ENCODE peak calls at places on chromosomes 7 and 10, in six cellular contexts. E is heart right ventricle; B is AG10803; K is HFF-Myc; T is CD8-positive, alpha-beta T cell; V is dorsolateral prefrontal cortex. S is an unnamed sample.

GRCh38 chr7:26658080-26658697 is 206.2 kb downstream of the SKAP2 start:
- DNase-seq in E (no peak), B (no peak), K (no peak), T (no peak), V (no peak), S (no peak)

GRCh38 chr10:43703286-43703685 is 54.6 kb upstream of the ZNF32 start:
- DNase-seq in E (no peak), B (no peak), K (no peak), T (no peak), V (no peak), S (no peak)

GRCh38 chr7:71637578-71637977 is 505.6 kb downstream of the GALNT17 start:
- DNase-seq in E (no peak), B (peak; percentile 67), K (no peak), T (no peak), V (no peak), S (no peak)

GRCh38 chr10:58641708-58642107 is 129.0 kb downstream of the BICC1 start:
- DNase-seq in E (no peak), B (peak; percentile 95), K (no peak), T (no peak), V (no peak), S (peak; percentile 75)

GRCh38 chr7:16645593-16646426 is at the start of the genes ANKMY2 and BZW2:
- DNase-seq in E (peak; percentile 95), B (peak; percentile 97), K (peak; percentile 86), T (peak; percentile 84), V (peak; percentile 96), S (peak; percentile 97)

GRCh38 chr10:13152286-13152685 is 9.1 kb upstream of the MCM10 start:
- DNase-seq in E (no peak), B (no peak), K (no peak), T (no peak), V (no peak), S (no peak)

GRCh38 chr10:101779544-101780186 is 3.6 kb downstream of the NPM3 start:
- DNase-seq in E (peak; percentile 81), B (peak; percentile 44), K (no peak), T (peak; percentile 65), V (peak; percentile 83), S (peak; percentile 27)

GRCh38 chr7:45112648-45113047 is 1.2 kb upstream of the TBRG4 start:
- DNase-seq in E (no peak), B (peak; percentile 29), K (no peak), T (no peak), V (no peak), S (peak; percentile 18)

GRCh38 chr7:31111109-31111451 is 59.0 kb downstream of the ADCYAP1R1 start:
- DNase-seq in E (no peak), B (no peak), K (no peak), T (no peak), V (no peak), S (no peak)

GRCh38 chr10:84196083-84196482 is 1.7 kb downstream of the CDHR1 start:
- DNase-seq in E (no peak), B (no peak), K (no peak), T (no peak), V (no peak), S (no peak)

GRCh38 chr10:91975438-91975837 is 51.9 kb downstream of the BTAF1 start:
- DNase-seq in E (no peak), B (no peak), K (no peak), T (no peak), V (no peak), S (no peak)

GRCh38 chr10:11351801-11352200 is 259.6 kb downstream of the USP6NL start:
- DNase-seq in E (no peak), B (no peak), K (no peak), T (no peak), V (no peak), S (no peak)

GRCh38 chr7:41617987-41618386 is 84.9 kb downstream of the INHBA start:
- DNase-seq in E (no peak), B (no peak), K (no peak), T (no peak), V (no peak), S (no peak)

GRCh38 chr10:70761031-70761601 is 24.1 kb downstream of the TBATA start:
- DNase-seq in E (no peak), B (peak; percentile 25), K (no peak), T (no peak), V (no peak), S (peak; percentile 27)

GRCh38 chr7:139108256-139109187 is 998 bp downstream of the ZC3HAV1 start:
- DNase-seq in E (peak; percentile 13), B (peak; percentile 17), K (no peak), T (no peak), V (no peak), S (no peak)

GRCh38 chr10:63700209-63700934 is 179.2 kb downstream of the REEP3 start:
- DNase-seq in E (no peak), B (peak; percentile 98), K (peak; percentile 59), T (no peak), V (no peak), S (peak; percentile 96)

GRCh38 chr7:125834421-125834820 is 904.8 kb upstream of the POT1 start:
- DNase-seq in E (no peak), B (no peak), K (no peak), T (no peak), V (no peak), S (no peak)

GRCh38 chr7:80883188-80884025 is 35.4 kb downstream of the SEMA3C start:
- DNase-seq in E (no peak), B (peak; percentile 100), K (peak; percentile 98), T (no peak), V (no peak), S (peak; percentile 100)

GRCh38 chr7:73738612-73739386 is at the start of gene ABHD11:
- DNase-seq in E (peak; percentile 97), B (peak; percentile 95), K (peak; percentile 84), T (peak; percentile 99), V (peak; percentile 98), S (peak; percentile 91)

DNA sequence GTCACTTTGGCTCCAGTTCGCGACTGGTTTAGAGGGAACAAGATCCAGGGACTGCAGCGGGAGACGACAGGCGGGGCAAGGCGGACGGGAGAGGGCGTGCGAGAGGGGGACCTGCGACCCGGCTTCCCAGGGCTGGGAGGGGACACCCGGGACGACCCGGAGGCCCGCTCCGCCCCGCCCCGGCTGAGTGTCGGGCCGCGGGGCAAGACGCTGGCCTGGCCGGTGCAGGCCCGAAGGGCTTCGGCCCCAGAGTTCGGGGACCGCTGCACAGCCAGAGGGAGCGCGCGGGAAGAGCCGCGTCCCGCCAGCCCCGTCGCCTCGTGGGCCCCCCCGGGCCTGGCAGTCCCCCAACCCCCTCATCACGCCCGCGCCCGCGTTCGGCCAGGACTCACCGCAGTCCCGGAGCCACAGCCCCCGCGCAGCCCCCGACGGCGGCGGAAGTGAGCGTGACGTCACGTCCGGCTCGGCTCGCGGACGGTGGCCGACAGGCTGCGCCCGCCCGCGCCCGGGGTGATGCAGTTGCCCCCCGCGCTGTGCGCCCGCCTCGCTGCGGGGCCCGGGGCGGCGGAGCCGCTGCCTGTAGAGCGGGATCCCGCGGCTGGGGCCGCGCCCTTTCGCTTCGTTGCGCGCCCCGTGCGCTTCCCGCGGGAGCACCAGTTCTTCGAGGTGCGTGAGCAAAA is at the start of the genes TUBGCP2 and ZNF511:
- DNase-seq in E (peak; percentile 88), B (peak; percentile 84), K (no peak), T (peak; percentile 82), V (peak; percentile 95), S (peak; percentile 72)
- TF ChIP-seq CTCF in E (no peak), B (peak; percentile 14), K (peak; percentile 8), T (no peak), V (no peak), S (no peak)

GRCh38 chr10:48523820-48524758 is 80.8 kb downstream of the ARHGAP22 start:
- DNase-seq in E (no peak), B (peak; percentile 26), K (no peak), T (no peak), V (no peak), S (no peak)
- TF ChIP-seq CTCF in E (peak; percentile 68), B (no peak), K (peak; percentile 67), T (no peak), V (peak; percentile 12), S (peak; percentile 87)

GRCh38 chr7:155000795-155001194 is 2.1 kb downstream of the PAXIP1 start:
- DNase-seq in E (no peak), B (no peak), K (no peak), T (no peak), V (no peak), S (no peak)
- TF ChIP-seq CTCF in E (no peak), B (no peak), K (no peak), T (no peak), V (no peak), S (peak; percentile 26)

DNA sequence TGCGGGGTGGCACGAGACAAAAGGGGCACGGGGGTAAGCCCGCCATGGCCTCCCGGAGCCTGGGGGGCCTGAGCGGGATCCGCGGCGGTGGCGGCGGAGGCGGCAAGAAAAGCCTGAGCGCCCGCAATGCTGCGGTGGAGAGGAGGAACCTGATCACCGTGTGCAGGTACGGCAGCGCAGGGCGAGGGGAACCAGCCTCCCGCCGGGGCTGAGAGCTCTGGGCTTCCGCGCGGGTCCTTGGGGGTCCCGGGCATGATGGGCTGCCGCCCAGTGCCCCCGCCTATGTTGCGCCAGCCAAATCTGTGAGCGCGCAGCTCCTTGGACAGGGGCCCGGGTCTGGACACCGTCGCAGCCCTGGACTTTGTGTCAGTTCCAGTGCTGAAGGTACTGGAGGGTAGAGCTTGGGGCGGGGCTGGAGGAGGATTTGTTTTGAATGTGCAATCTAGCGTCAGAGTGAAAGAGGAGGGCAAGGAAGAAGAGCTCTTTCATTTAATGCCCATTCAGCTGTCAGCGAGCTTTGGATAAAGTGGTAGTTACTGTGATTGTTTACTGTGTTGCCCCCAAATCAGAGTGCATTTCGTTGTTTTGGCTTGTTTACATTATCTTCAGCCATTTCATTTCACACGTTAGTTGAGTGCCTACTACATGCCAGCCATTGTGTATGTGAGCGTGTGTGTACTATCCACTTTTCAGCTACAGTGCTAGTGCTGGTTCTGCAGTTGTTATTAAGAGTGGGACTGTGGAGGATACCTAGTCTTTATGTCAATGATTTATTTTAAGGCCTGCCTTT is 777 bp downstream of the RUNDC3B start:
- DNase-seq in E (peak; percentile 4), B (no peak), K (no peak), T (peak; percentile 4), V (peak; percentile 51), S (no peak)
- TF ChIP-seq CTCF in E (no peak), B (no peak), K (no peak), T (no peak), V (no peak), S (no peak)

DNA sequence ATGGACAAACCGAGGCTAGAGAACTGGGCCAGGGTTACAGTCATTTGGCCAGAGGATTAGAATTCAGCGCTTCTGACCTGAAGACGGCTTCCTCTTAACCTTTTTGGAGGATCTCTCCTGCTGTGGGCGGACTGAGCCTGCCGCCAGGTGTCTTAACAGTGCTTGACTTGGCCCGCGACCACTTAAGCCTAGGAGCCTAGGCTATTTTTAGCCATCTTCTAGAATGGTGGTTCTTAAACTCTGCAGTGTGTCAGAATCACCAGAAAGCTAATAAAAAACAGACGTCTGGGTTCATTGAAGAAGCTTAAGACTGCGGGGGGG is 722 bp downstream of the MDH2 start:
- DNase-seq in E (no peak), B (no peak), K (no peak), T (peak; percentile 5), V (no peak), S (no peak)
- TF ChIP-seq CTCF in E (no peak), B (peak; percentile 8), K (no peak), T (no peak), V (no peak), S (peak; percentile 18)

S was measured in HFFc6.